ENCODE peak calls at places on chromosome 1, in ten cellular contexts. V is spleen, P is dorsolateral prefrontal cortex, I is adrenal gland, F is heart right ventricle, H is K562, L is NB4, K is endothelial cell of umbilical vein, B is kidney epithelial cell, E is cardiac fibroblast. Q is an unnamed sample.

GRCh38 chr1:48055854-48056253 is 58.7 kb upstream of the TRABD2B start:
- DNase-seq in V (no peak), P (no peak), I (no peak), F (no peak), H (no peak), L (no peak), K (no peak), B (no peak), E (no peak), Q (no peak)

GRCh38 chr1:41432481-41433280 is 51.8 kb downstream of the EDN2 start:
- DNase-seq in V (peak; percentile 94), P (peak; percentile 71), I (peak; percentile 97), F (peak; percentile 87), H (peak; percentile 93), L (peak; percentile 82), K (peak; percentile 84), B (peak; percentile 63), E (peak; percentile 86), Q (peak; percentile 86)

GRCh38 chr1:154931940-154932487 is 4.5 kb downstream of the PMVK start:
- DNase-seq in V (no peak), P (no peak), I (no peak), F (no peak), H (no peak), L (no peak), K (no peak), B (no peak), E (no peak), Q (no peak)

GRCh38 chr1:226405411-226405988 is 2.4 kb downstream of the PARP1 start:
- DNase-seq in V (peak; percentile 77), P (no peak), I (no peak), F (no peak), H (peak; percentile 58), L (peak; percentile 56), K (no peak), B (no peak), E (no peak), Q (no peak)

GRCh38 chr1:32989160-32989894 is 24.7 kb upstream of the RNF19B start:
- DNase-seq in V (peak; percentile 82), P (no peak), I (peak; percentile 90), F (peak; percentile 42), H (peak; percentile 77), L (peak; percentile 90), K (peak; percentile 97), B (peak; percentile 87), E (peak; percentile 98), Q (peak; percentile 99)

GRCh38 chr1:112465122-112465521 is 43.6 kb upstream of the WNT2B start:
- DNase-seq in V (no peak), P (no peak), I (no peak), F (no peak), H (no peak), L (no peak), K (peak; percentile 87), B (no peak), E (peak; percentile 35), Q (peak; percentile 56)

GRCh38 chr1:99227498-99227897 is 36.8 kb upstream of the PLPPR4 start:
- DNase-seq in V (no peak), P (no peak), I (no peak), F (no peak), H (no peak), L (no peak), K (no peak), B (no peak), E (no peak), Q (no peak)

GRCh38 chr1:238672262-238672661 is 714.1 kb upstream of the CHRM3 start:
- DNase-seq in V (no peak), P (no peak), I (no peak), F (no peak), H (no peak), L (no peak), K (no peak), B (no peak), E (no peak), Q (no peak)

DNA sequence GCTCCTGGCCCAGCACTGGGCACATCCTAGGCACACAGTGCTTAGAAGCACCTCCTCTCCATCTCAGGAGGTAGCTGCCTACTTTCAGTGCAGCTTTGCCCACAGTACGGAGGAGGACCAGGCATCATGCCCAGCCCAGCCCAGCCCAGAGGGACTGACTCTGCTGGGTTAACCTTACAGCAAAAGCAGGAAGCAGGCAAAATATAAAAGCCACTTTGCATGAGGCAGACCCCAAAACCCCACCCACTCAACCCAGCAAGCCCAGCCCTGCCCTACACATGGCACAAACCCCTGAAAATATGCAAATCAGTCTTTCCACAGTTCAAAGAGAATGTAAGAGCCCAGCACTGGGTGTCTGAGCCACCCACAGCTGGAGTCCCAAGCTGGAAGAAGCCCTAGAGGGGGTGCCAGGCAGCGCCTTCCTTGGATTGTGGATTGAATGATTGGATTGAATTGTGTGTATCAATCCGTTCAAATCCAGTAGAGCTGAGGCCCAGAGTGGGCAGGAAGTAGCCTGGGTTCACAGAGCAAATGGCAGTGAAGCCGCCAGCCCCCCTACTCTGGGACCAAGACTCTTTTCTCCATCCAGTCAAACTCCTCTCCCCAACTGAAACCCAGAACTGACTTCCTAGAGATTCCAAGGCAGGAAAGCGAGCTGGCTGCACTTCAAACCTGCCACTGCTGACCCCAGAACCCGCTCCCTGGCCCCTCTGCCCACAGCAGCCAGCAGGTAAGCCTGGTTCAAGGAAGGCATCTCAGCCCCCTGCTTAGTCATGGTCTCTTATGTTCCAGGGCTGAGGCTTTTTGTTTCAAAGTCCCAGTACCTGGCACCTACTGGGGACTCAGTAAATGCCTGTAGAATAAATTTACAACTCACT is 117.7 kb downstream of the LACTBL1 start:
- DNase-seq in V (no peak), P (peak; percentile 64), I (no peak), F (no peak), H (no peak), L (no peak), K (no peak), B (no peak), E (no peak), Q (no peak)
- H3K4me3 ChIP-seq in V (no peak overlapping the region), P (no peak overlapping the region), I (no peak overlapping the region), F (no peak overlapping the region), H (no peak overlapping the region), L (no peak overlapping the region), K (no peak overlapping the region), B (no peak overlapping the region), E (no peak overlapping the region), Q (no peak overlapping the region)

GRCh38 chr1:54377040-54377691 is 29.0 kb downstream of the SSBP3 start:
- DNase-seq in V (no peak), P (no peak), I (peak; percentile 76), F (no peak), H (peak; percentile 80), L (no peak), K (no peak), B (no peak), E (no peak), Q (no peak)

GRCh38 chr1:54376085-54377039 is 29.8 kb downstream of the SSBP3 start:
- DNase-seq in V (no peak), P (no peak), I (peak; percentile 57), F (no peak), H (peak; percentile 85), L (no peak), K (no peak), B (no peak), E (no peak), Q (no peak)

GRCh38 chr1:54378884-54379445 is 27.2 kb downstream of the SSBP3 start:
- DNase-seq in V (no peak), P (no peak), I (no peak), F (no peak), H (no peak), L (no peak), K (no peak), B (no peak), E (no peak), Q (no peak)

GRCh38 chr1:54379481-54380284 is 26.5 kb downstream of the SSBP3 start:
- DNase-seq in V (no peak), P (no peak), I (peak; percentile 82), F (peak; percentile 63), H (no peak), L (no peak), K (no peak), B (no peak), E (no peak), Q (no peak)

DNA sequence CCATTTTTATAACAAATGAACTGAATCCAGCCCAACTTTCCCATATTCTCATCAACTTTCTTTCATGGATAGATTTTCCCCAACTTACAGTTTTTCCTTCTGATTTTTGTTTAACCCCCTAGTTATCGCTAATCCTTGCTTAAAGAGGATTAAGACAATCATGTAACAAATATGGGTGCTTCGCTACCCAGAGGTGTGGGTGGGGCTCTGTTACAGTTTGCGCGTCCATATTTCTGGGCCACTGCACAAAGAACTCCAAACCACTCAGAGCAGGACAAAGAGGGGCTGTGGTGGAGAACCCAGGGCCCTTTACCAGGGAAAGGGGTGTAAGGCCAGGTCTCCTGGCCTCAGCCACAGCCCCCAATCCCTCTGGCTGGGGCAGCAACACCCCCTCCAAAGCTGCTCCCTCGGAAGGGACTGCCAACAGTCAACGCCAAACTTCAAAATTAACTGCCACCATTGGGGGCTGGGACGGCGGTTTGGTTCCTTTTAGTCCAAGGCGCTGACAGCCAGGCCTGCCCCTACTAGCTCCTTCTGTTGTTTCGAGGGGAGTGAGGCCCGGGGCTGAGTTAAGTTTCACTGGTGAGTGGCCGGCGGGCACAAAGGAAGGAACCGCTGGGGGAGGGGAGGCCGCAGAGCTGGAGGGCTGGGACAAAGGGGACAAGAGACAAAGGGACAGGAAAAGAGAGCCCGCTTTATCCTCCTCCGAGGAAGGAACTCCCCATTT is 27.9 kb downstream of the SSBP3 start:
- DNase-seq in V (no peak), P (no peak), I (no peak), F (no peak), H (no peak), L (no peak), K (no peak), B (no peak), E (no peak), Q (no peak)
- H3K4me3 ChIP-seq in V (no peak overlapping the region), P (no peak overlapping the region), I (no peak overlapping the region), F (no peak overlapping the region), H (no peak overlapping the region), L (no peak overlapping the region), K (no peak overlapping the region), B (no peak overlapping the region), E (no peak overlapping the region), Q (no peak overlapping the region)

GRCh38 chr1:34983700-34984355 is 1.3 kb downstream of the TMEM35B start:
- DNase-seq in V (no peak), P (no peak), I (no peak), F (no peak), H (no peak), L (no peak), K (no peak), B (no peak), E (peak; percentile 22), Q (no peak)

GRCh38 chr1:34985063-34985770 is at the start of gene TMEM35B:
- DNase-seq in V (peak; percentile 95), P (peak; percentile 66), I (peak; percentile 69), F (peak; percentile 80), H (peak; percentile 86), L (peak; percentile 74), K (peak; percentile 70), B (no peak), E (peak; percentile 58), Q (peak; percentile 35)

GRCh38 chr1:34980715-34981114 is 4.4 kb downstream of the TMEM35B start:
- DNase-seq in V (no peak), P (no peak), I (no peak), F (no peak), H (no peak), L (no peak), K (no peak), B (no peak), E (no peak), Q (no peak)

GRCh38 chr1:34984435-34985062 is 598 bp downstream of the TMEM35B start:
- DNase-seq in V (no peak), P (no peak), I (peak; percentile 51), F (no peak), H (peak; percentile 72), L (peak; percentile 51), K (peak; percentile 46), B (no peak), E (peak; percentile 49), Q (peak; percentile 49)

GRCh38 chr1:34982820-34983376 is 2.2 kb downstream of the TMEM35B start:
- DNase-seq in V (no peak), P (no peak), I (no peak), F (no peak), H (no peak), L (peak; percentile 71), K (no peak), B (no peak), E (peak; percentile 13), Q (no peak)
- H3K4me3 ChIP-seq in V (no peak overlapping the region), P (no peak overlapping the region), I (no peak overlapping the region), F (no peak overlapping the region), H (no peak overlapping the region), L (no peak overlapping the region), K (no peak overlapping the region), B (no peak overlapping the region), E (no peak overlapping the region), Q (no peak overlapping the region)

GRCh38 chr1:34164510-34165381 is at the start of gene CSMD2:
- DNase-seq in V (no peak), P (peak; percentile 84), I (peak; percentile 69), F (no peak), H (no peak), L (no peak), K (peak; percentile 1), B (no peak), E (peak; percentile 53), Q (peak; percentile 43)
- H3K4me3 ChIP-seq in V (peak within 1 kb of the TSS; percentile 28), P (peak within 1 kb of the TSS; percentile 69), I (peak within 1 kb of the TSS; percentile 56), F (peak within 1 kb of the TSS; percentile 49), H (no peak within 1 kb of the TSS), L (no peak within 1 kb of the TSS), K (no peak within 1 kb of the TSS), B (peak within 1 kb of the TSS; percentile 44), E (peak within 1 kb of the TSS; percentile 21), Q (peak within 1 kb of the TSS; percentile 33)

Q was measured in fibroblast of mammary gland.